ENCODE peak calls at places on chromosomes 4 and X, in seven cellular contexts. S, I, R, G, E, Y and H are unnamed samples.

GRCh38 chr4:103074598-103075434 is 1.7 kb downstream of the SLC9B2 start:
- DNase-seq in E (no peak), R (no peak), Y (peak; percentile 15), I (no peak), G (no peak), S (no peak), H (no peak)

GRCh38 chrX:111581086-111581485 is 69.6 kb downstream of the SERTM2 start:
- DNase-seq in I (no peak), E (no peak), Y (no peak), S (no peak), G (no peak), R (no peak), H (no peak)

GRCh38 chr4:16677545-16677944 is 220.9 kb downstream of the LDB2 start:
- DNase-seq in S (no peak), R (no peak), Y (no peak), G (no peak), I (no peak), E (no peak), H (no peak)

GRCh38 chrX:13254076-13254785 is 65.6 kb downstream of the ATXN3L start:
- DNase-seq in S (no peak), R (no peak), Y (peak; percentile 56), I (no peak), E (no peak), G (no peak), H (no peak)

GRCh38 chrX:34956915-34957314 is 14.3 kb downstream of the FAM47B start:
- DNase-seq in E (peak; percentile 21), G (no peak), R (no peak), I (no peak), S (no peak), Y (peak; percentile 69), H (no peak)

GRCh38 chrX:43267652-43268051 is 388.4 kb upstream of the MAOA start:
- DNase-seq in Y (no peak), G (no peak), S (no peak), R (no peak), I (no peak), E (no peak), H (no peak)

GRCh38 chrX:129193357-129193756 is 329.9 kb downstream of the SMARCA1 start:
- DNase-seq in I (no peak), G (no peak), E (no peak), R (no peak), Y (no peak), S (no peak), H (peak; percentile 77)

GRCh38 chr4:176387571-176387970 is 67.8 kb downstream of the SPCS3 start:
- DNase-seq in E (peak; percentile 61), G (no peak), I (no peak), S (no peak), Y (peak; percentile 3), R (no peak), H (peak; percentile 25)

GRCh38 chr4:15873117-15873516 is 65.4 kb downstream of the FGFBP1 start:
- DNase-seq in I (peak; percentile 20), R (no peak), Y (no peak), G (no peak), E (no peak), S (no peak), H (no peak)

GRCh38 chr4:92791876-92792490 is 488.2 kb downstream of the GRID2 start:
- DNase-seq in I (no peak), G (no peak), R (no peak), E (no peak), S (peak; percentile 68), Y (no peak), H (no peak)

GRCh38 chr4:3168029-3168428 is 80.9 kb upstream of the MSANTD1 start:
- DNase-seq in G (no peak), R (no peak), E (peak; percentile 40), S (no peak), Y (no peak), I (no peak), H (no peak)

GRCh38 chr4:55359397-55359916 is 13.4 kb downstream of the SRD5A3 start:
- DNase-seq in S (no peak), R (no peak), I (peak; percentile 67), E (no peak), G (no peak), Y (no peak), H (no peak)

GRCh38 chr4:153224474-153224873 is 20.2 kb downstream of the TRIM2 start:
- DNase-seq in I (no peak), E (no peak), G (no peak), S (no peak), Y (no peak), R (no peak), H (no peak)

GRCh38 chr4:61583696-61584095 is 383.6 kb downstream of the ADGRL3 start:
- DNase-seq in E (no peak), Y (no peak), G (no peak), I (no peak), R (no peak), S (no peak), H (no peak)

GRCh38 chr4:14265651-14266050 is 638.1 kb upstream of the BOD1L1 start:
- DNase-seq in I (no peak), S (no peak), E (no peak), G (no peak), R (no peak), Y (no peak), H (no peak)

GRCh38 chrX:41909068-41909467 is 14.3 kb downstream of the CASK start:
- DNase-seq in E (no peak), G (no peak), S (no peak), Y (no peak), I (no peak), R (no peak), H (no peak)

GRCh38 chr4:15488658-15489470 is 19.2 kb downstream of the CC2D2A start:
- DNase-seq in Y (peak; percentile 79), R (no peak), S (no peak), E (peak; percentile 76), I (no peak), G (no peak), H (no peak)

GRCh38 chr4:73341454-73341853 is 62.6 kb upstream of the ALB start:
- DNase-seq in S (peak; percentile 20), Y (peak; percentile 15), G (peak; percentile 5), R (no peak), I (no peak), E (peak; percentile 27), H (peak; percentile 64)

GRCh38 chrX:1453951-1454785 is 1.5 kb upstream of the ASMTL start:
- DNase-seq in Y (peak; percentile 65), G (peak; percentile 80), I (peak; percentile 89), R (no peak), S (no peak), E (peak; percentile 51), H (no peak)

GRCh38 chr4:113881256-113881655 is 98.2 kb downstream of the ARSJ start:
- DNase-seq in G (no peak), R (no peak), S (peak; percentile 19), E (no peak), Y (no peak), I (no peak), H (no peak)

GRCh38 chrX:108516184-108516583 is 76.5 kb downstream of the COL4A5 start:
- DNase-seq in I (no peak), S (no peak), G (no peak), R (no peak), Y (no peak), E (no peak), H (no peak)

GRCh38 chrX:42585842-42586621 is 191.9 kb downstream of the PPP1R2C start:
- DNase-seq in I (no peak), S (no peak), G (no peak), E (no peak), Y (no peak), R (no peak), H (no peak)

GRCh38 chrX:30910124-30910860 is 21.2 kb upstream of the TAB3 start:
- DNase-seq in G (no peak), S (no peak), I (no peak), R (no peak), Y (no peak), E (peak; percentile 21), H (no peak)

GRCh38 chr4:85543832-85544231 is 68.9 kb downstream of the ARHGAP24 start:
- DNase-seq in I (no peak), R (no peak), S (no peak), G (no peak), E (peak; percentile 36), Y (peak; percentile 30), H (no peak)

GRCh38 chr4:38162240-38162784 is 202.1 kb downstream of the PTTG2 start:
- DNase-seq in Y (peak; percentile 91), R (no peak), I (no peak), S (no peak), E (peak; percentile 61), G (no peak), H (peak; percentile 64)